ENCODE peak calls at places on chromosome 12, in four cellular contexts. U is HCT116, Q is K562, Z is GM12878. L is an unnamed sample.

GRCh38 chr12:54879132-54879531 is 24.8 kb downstream of the MUCL1 start:
- DNase-seq in U (no peak), Q (no peak), Z (no peak), L (no peak)

GRCh38 chr12:92133795-92134637 is 11.6 kb downstream of the BTG1 start:
- DNase-seq in U (no peak), Q (no peak), Z (no peak), L (no peak)

GRCh38 chr12:55972045-55972843 is 1.6 kb upstream of the RAB5B start:
- DNase-seq in U (no peak), Q (no peak), Z (no peak), L (no peak)

GRCh38 chr12:6052940-6053329 is 71.5 kb downstream of the VWF start:
- DNase-seq in U (no peak), Q (no peak), Z (no peak), L (no peak)

GRCh38 chr12:120468846-120469449 is 600 bp downstream of the SRSF9 start:
- DNase-seq in U (no peak), Q (peak; percentile 92), Z (no peak), L (no peak)

GRCh38 chr12:25994252-25994651 is 35.8 kb downstream of the RASSF8 start:
- DNase-seq in U (no peak), Q (no peak), Z (no peak), L (no peak)

GRCh38 chr12:44930972-44931600 is 55.0 kb upstream of the NELL2 start:
- DNase-seq in U (peak; percentile 40), Q (peak; percentile 19), Z (no peak), L (no peak)

GRCh38 chr12:92629349-92630065 is 73.3 kb upstream of the PLEKHG7 start:
- DNase-seq in U (no peak), Q (no peak), Z (no peak), L (no peak)

GRCh38 chr12:124110372-124110883 is 137.4 kb downstream of the ZNF664 start:
- DNase-seq in U (no peak), Q (no peak), Z (no peak), L (no peak)

GRCh38 chr12:90978117-90978770 is 23.3 kb upstream of the CCER1 start:
- DNase-seq in U (peak; percentile 43), Q (peak; percentile 9), Z (peak; percentile 11), L (no peak)

GRCh38 chr12:109696485-109697269 is 16.9 kb upstream of the FAM222A start:
- DNase-seq in U (no peak), Q (peak; percentile 57), Z (no peak), L (no peak)

GRCh38 chr12:81992461-81992860 is 233.3 kb upstream of the PPFIA2 start:
- DNase-seq in U (peak; percentile 21), Q (no peak), Z (no peak), L (peak; percentile 9)

GRCh38 chr12:51475543-51475942 is 50.9 kb downstream of the SLC4A8 start:
- DNase-seq in U (no peak), Q (no peak), Z (no peak), L (no peak)

GRCh38 chr12:104604070-104604994 is 147.6 kb downstream of the CHST11 start:
- DNase-seq in U (peak; percentile 89), Q (peak; percentile 79), Z (peak; percentile 86), L (no peak)

GRCh38 chr12:4302881-4303280 is 18.1 kb upstream of the TIGAR start:
- DNase-seq in U (no peak), Q (no peak), Z (no peak), L (no peak)

GRCh38 chr12:115096673-115097349 is 412.8 kb upstream of the TBX3 start:
- DNase-seq in U (no peak), Q (no peak), Z (no peak), L (no peak)

GRCh38 chr12:128521981-128522380 is 255.0 kb downstream of the TMEM132C start:
- DNase-seq in U (no peak), Q (no peak), Z (no peak), L (no peak)

GRCh38 chr12:117380083-117380482 is 18.7 kb upstream of the NOS1 start:
- DNase-seq in U (no peak), Q (peak; percentile 23), Z (no peak), L (no peak)

GRCh38 chr12:100986595-100987547 is 192.3 kb downstream of the ANO4 start:
- DNase-seq in U (no peak), Q (no peak), Z (no peak), L (no peak)

GRCh38 chr12:46788247-46788887 is 37.4 kb downstream of the SLC38A4 start:
- DNase-seq in U (no peak), Q (no peak), Z (no peak), L (no peak)

GRCh38 chr12:111953455-111953854 is 59.5 kb downstream of the TMEM116 start:
- DNase-seq in U (no peak), Q (no peak), Z (no peak), L (no peak)

GRCh38 chr12:122123051-122123760 is 44.6 kb downstream of the MLXIP start:
- DNase-seq in U (peak; percentile 41), Q (peak; percentile 80), Z (no peak), L (peak; percentile 92)

GRCh38 chr12:113461666-113462065 is 10.0 kb downstream of the LHX5 start:
- DNase-seq in U (peak; percentile 29), Q (peak; percentile 68), Z (no peak), L (no peak)

GRCh38 chr12:124188561-124189405 is 106.1 kb upstream of the RFLNA start:
- DNase-seq in U (no peak), Q (no peak), Z (no peak), L (no peak)

GRCh38 chr12:70617450-70617849 is 19.8 kb downstream of the PTPRB start:
- DNase-seq in U (no peak), Q (no peak), Z (no peak), L (peak; percentile 52)

GRCh38 chr12:123131879-123132402 is 18.9 kb downstream of the PITPNM2 start:
- DNase-seq in U (no peak), Q (no peak), Z (no peak), L (no peak)

GRCh38 chr12:14417717-14418116 is 52.2 kb downstream of the ATF7IP start:
- DNase-seq in U (no peak), Q (peak; percentile 52), Z (no peak), L (peak; percentile 64)

GRCh38 chr12:114834621-114835020 is 150.6 kb upstream of the TBX3 start:
- DNase-seq in U (no peak), Q (no peak), Z (no peak), L (no peak)

DNA sequence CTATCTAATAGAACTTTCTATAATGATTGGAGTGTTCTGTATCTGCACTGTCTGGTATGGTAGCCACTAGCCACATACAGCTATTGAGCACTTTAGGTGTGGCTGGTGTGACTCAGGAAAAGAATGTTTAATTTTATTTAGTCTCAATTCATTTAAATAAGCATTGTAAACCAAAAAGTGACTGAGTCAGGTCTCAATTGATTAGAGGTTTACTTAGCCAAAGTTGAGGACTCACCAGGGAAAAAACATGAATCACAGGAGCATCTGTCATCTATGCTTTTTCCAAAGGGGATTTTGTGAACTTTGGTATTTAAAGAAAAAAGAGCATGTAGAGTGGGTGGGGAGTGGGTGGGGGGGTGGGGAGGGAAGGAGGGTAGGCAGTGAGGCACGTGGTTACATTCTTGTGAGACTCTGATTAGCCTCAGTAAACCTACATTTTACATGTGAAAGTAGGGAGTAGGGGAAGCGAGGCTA is 473.1 kb downstream of the ATP23 start:
- DNase-seq in U (no peak), Q (no peak), Z (no peak), L (no peak)
- TF ChIP-seq EGR1 in U (no peak), Q (no peak), Z (no peak), L (no peak)

GRCh38 chr12:31582155-31582554 is 8.8 kb downstream of the DENND5B start:
- DNase-seq in U (no peak), Q (no peak), Z (no peak), L (no peak)
- TF ChIP-seq EGR1 in U (no peak), Q (no peak), Z (no peak), L (no peak)

GRCh38 chr12:2535583-2536187 is 259.1 kb upstream of the FKBP4 start:
- DNase-seq in U (no peak), Q (no peak), Z (no peak), L (no peak)

GRCh38 chr12:2539938-2540337 is 254.8 kb upstream of the FKBP4 start:
- DNase-seq in U (no peak), Q (no peak), Z (no peak), L (no peak)

GRCh38 chr12:2540535-2540941 is 254.2 kb upstream of the FKBP4 start:
- DNase-seq in U (no peak), Q (no peak), Z (no peak), L (no peak)

GRCh38 chr12:2536724-2537123 is 258.0 kb upstream of the FKBP4 start:
- DNase-seq in U (no peak), Q (no peak), Z (no peak), L (no peak)

GRCh38 chr12:2537868-2538541 is 256.8 kb upstream of the FKBP4 start:
- DNase-seq in U (no peak), Q (no peak), Z (no peak), L (no peak)
- TF ChIP-seq EGR1 in U (no peak), Q (no peak), Z (no peak), L (no peak)

DNA sequence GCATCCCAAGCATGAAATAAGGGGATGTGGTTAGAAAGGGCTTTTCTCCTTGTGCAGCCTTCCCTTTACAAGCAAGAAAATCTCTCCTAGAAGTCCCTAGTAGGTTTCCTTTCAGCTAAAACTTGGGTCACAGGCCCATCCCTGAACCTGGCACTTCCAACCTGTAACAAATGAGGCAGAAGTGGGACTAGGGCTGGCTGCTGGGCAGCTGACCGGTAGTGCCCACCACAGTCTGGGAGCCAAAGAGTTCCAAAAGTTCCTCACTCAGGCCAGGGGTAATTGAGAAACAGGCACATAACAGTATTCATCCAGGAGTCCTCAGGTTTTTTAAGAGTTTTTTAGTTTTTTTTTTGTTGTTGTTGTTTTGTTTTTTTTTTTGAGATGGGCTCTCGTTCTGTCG is 23.8 kb downstream of the MANSC1 start:
- DNase-seq in U (no peak), Q (no peak), Z (no peak), L (no peak)
- TF ChIP-seq EGR1 in U (no peak), Q (no peak), Z (no peak), L (no peak)

DNA sequence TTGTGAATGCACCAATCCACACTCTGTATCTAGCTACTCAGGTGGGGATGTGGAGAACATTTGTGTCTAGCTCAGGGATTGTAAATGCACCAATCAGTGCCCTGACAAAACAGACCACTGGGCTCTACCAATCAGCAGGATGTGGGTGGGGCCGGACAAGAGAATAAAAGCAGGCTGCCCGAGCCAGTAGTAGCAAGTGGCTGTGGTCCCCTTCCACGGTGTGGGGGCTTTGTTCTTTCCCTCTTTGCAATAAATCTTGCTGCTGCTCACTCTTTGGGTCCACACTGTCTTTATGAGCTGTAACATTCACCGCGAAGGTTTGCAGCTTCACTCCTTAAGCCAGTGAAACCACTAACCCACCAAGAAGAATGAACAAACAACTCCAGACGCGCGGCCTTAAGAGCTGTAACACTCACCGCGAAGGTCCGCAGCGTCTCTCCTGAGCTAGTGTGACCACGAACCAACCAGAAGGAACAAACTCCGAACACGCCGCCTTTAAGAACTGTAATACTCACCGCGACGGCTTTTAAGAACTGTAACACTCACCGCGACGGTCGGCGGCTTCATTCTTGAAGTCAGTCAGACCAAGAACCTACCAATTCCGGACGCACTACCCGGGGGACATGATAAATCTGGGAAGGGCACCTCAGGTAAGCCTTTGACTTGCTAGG is 4.6 kb upstream of the LDHB start:
- DNase-seq in U (no peak), Q (no peak), Z (no peak), L (no peak)
- TF ChIP-seq EGR1 in U (no peak), Q (no peak), Z (no peak), L (no peak)